ENCODE peak calls at places on chromosomes 16 and 17, in nine cellular contexts. I is right cardiac atrium; W is activated CD8-positive, alpha-beta T cell treated with anti-CD3 and anti-CD28 coated beads, Interleukin-2, amount 10 ng/mL, durations not matched to agents 7 days and 5 days; U is lower lobe of right lung; N is mucosa of descending colon; K is pancreas; V is HCT116; O is effector memory CD8-positive, alpha-beta T cell; T is left cardiac atrium. Q is an unnamed sample.

GRCh38 chr16:55242667-55243066 is 81.3 kb upstream of the IRX6 start:
- ATAC-seq in N (no peak), O (no peak), K (no peak), T (no peak), W (no peak), U (no peak), I (no peak), V (peak), Q (no peak)

GRCh38 chr17:61398721-61399130 is 917 bp upstream of the TBX2 start:
- ATAC-seq in O (no peak), U (no peak), W (no peak), K (no peak), N (no peak), V (no peak), I (no peak), T (no peak), Q (no peak)

GRCh38 chr17:49316889-49317288 is 45.2 kb downstream of the ZNF652 start:
- ATAC-seq in O (no peak), V (no peak), N (no peak), I (no peak), U (peak), K (no peak), T (peak), W (no peak), Q (no peak)

GRCh38 chr17:5584383-5584951 is at the start of gene NLRP1:
- ATAC-seq in W (peak), N (peak), I (peak), U (peak), V (peak), O (peak), T (peak), K (peak), Q (peak)

GRCh38 chr17:19384723-19385391 is 2.1 kb downstream of the MFAP4 start:
- ATAC-seq in O (no peak), I (peak), V (no peak), T (peak), W (no peak), U (peak), N (peak), K (peak), Q (peak)

GRCh38 chr17:2025220-2025621 is at the start of gene RTN4RL1:
- ATAC-seq in I (peak), K (peak), O (peak), N (peak), T (peak), W (peak), U (peak), V (peak), Q (peak)

GRCh38 chr16:4218202-4218601 is 23.7 kb downstream of the SRL start:
- ATAC-seq in N (no peak), O (no peak), I (peak), V (no peak), U (peak), T (no peak), W (no peak), K (no peak), Q (no peak)

GRCh38 chr16:74635303-74635702 is 28.4 kb upstream of the GLG1 start:
- ATAC-seq in I (no peak), K (peak), T (no peak), V (no peak), N (no peak), O (no peak), U (no peak), W (no peak), Q (no peak)

GRCh38 chr16:73382921-73383594 is 335.1 kb upstream of the ZFHX3 start:
- ATAC-seq in W (no peak), I (no peak), K (no peak), U (no peak), V (no peak), N (no peak), O (no peak), T (no peak), Q (no peak)